ENCODE peak calls at places on chromosomes 5 and 9, in five cellular contexts. K is heart right ventricle, J is foreskin keratinocyte, Z is IMR-90, A is tibial nerve. N is an unnamed sample.

GRCh38 chr9:38482918-38483592 is 58.8 kb upstream of the IGFBPL1 start:
- DNase-seq in K (no peak), J (peak; percentile 77), Z (no peak), A (no peak), N (no peak)

GRCh38 chr9:108479989-108480652 is 375.7 kb downstream of the ACTL7B start:
- DNase-seq in K (no peak), J (no peak), Z (no peak), A (no peak), N (no peak)

GRCh38 chr5:75862872-75863271 is 145.6 kb upstream of the POC5 start:
- DNase-seq in K (no peak), J (no peak), Z (no peak), A (no peak), N (no peak)

GRCh38 chr5:151227918-151228447 is 4.1 kb upstream of the CCDC69 start:
- DNase-seq in K (no peak), J (no peak), Z (no peak), A (no peak), N (no peak)

GRCh38 chr9:79975471-79976316 is 403.9 kb downstream of the TLE4 start:
- DNase-seq in K (no peak), J (no peak), Z (no peak), A (no peak), N (peak; percentile 25)

GRCh38 chr5:152405145-152405544 is at the start of gene NMUR2:
- DNase-seq in K (no peak), J (no peak), Z (no peak), A (no peak), N (peak; percentile 21)

GRCh38 chr9:70963554-70963953 is 157.9 kb downstream of the TRPM3 start:
- DNase-seq in K (no peak), J (no peak), Z (no peak), A (no peak), N (no peak)

GRCh38 chr5:125424374-125424773 is 677.9 kb upstream of the ZNF608 start:
- DNase-seq in K (no peak), J (no peak), Z (no peak), A (no peak), N (no peak)

GRCh38 chr5:1529498-1529897 is 5.7 kb upstream of the LPCAT1 start:
- DNase-seq in K (no peak), J (no peak), Z (no peak), A (no peak), N (no peak)

GRCh38 chr9:95090871-95091573 is 226.5 kb downstream of the FANCC start:
- DNase-seq in K (no peak), J (no peak), Z (no peak), A (no peak), N (no peak)

GRCh38 chr9:135254176-135255032 is 166.9 kb downstream of the OLFM1 start:
- DNase-seq in K (no peak), J (no peak), Z (no peak), A (no peak), N (peak; percentile 16)

GRCh38 chr5:131163315-131164119 is 1.5 kb downstream of the HINT1 start:
- DNase-seq in K (no peak), J (peak; percentile 11), Z (peak; percentile 45), A (no peak), N (no peak)

GRCh38 chr5:171520300-171521170 is 101.1 kb downstream of the FGF18 start:
- DNase-seq in K (no peak), J (peak; percentile 36), Z (peak; percentile 18), A (no peak), N (no peak)

GRCh38 chr5:7597058-7597457 is 201.1 kb downstream of the ADCY2 start:
- DNase-seq in K (no peak), J (peak; percentile 4), Z (no peak), A (no peak), N (no peak)

GRCh38 chr9:129138144-129138462 is 26.9 kb downstream of the PTPA start:
- DNase-seq in K (peak; percentile 14), J (no peak), Z (no peak), A (no peak), N (no peak)
- TF ChIP-seq CTCF in K (no peak), J (no peak), Z (no peak), A (no peak), N (no peak)

GRCh38 chr5:181190711-181191525 is 14.1 kb downstream of the TRIM7 start:
- DNase-seq in K (peak; percentile 36), J (peak; percentile 42), Z (no peak), A (no peak), N (no peak)

GRCh38 chr5:181191526-181192336 is 13.3 kb downstream of the TRIM7 start:
- DNase-seq in K (peak; percentile 96), J (peak; percentile 92), Z (peak; percentile 94), A (peak; percentile 93), N (peak; percentile 94)

GRCh38 chr5:181188700-181189362 is 16.2 kb downstream of the TRIM7 start:
- DNase-seq in K (peak; percentile 81), J (peak; percentile 76), Z (peak; percentile 66), A (peak; percentile 78), N (peak; percentile 73)

GRCh38 chr5:181189363-181189961 is 15.5 kb downstream of the TRIM7 start:
- DNase-seq in K (no peak), J (peak; percentile 47), Z (peak; percentile 30), A (no peak), N (no peak)

GRCh38 chr5:181189962-181190710 is 14.9 kb downstream of the TRIM7 start:
- DNase-seq in K (no peak), J (no peak), Z (no peak), A (no peak), N (peak; percentile 65)
- TF ChIP-seq CTCF in K (no peak), J (no peak), Z (no peak), A (no peak), N (no peak)

GRCh38 chr9:33425128-33425533 is 22.3 kb downstream of the AQP3 start:
- DNase-seq in K (no peak), J (peak; percentile 49), Z (no peak), A (no peak), N (no peak)
- TF ChIP-seq CTCF in K (no peak), J (no peak), Z (no peak), A (no peak), N (no peak)

GRCh38 chr9:83920942-83921707 is at the start of gene KIF27:
- DNase-seq in K (peak; percentile 99), J (peak; percentile 86), Z (peak; percentile 96), A (peak; percentile 99), N (peak; percentile 100)

GRCh38 chr9:83919111-83919510 is 2.1 kb downstream of the KIF27 start:
- DNase-seq in K (no peak), J (no peak), Z (no peak), A (no peak), N (no peak)

DNA sequence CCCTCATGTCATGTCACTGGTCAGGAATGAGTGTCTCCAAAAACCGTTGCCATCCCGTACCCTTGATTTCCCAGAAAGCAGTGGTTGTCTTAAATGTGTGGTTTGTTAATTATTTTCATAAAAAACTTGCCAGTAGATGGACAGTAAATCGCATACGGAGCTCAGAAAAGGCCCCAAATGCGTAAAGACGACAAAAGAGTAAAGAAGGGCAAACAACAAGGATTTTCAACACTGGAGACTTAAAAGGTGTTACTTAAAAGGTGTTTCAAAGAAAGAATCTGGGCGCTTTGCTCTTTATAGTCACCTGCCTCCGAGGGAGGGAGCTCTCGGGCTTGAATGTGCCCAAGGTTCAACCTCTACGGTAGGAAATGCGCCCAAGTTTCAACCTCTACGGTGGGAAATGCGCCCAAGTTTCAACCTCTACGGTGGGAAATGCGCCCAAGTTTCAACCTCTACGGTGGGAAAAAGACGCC is 727 bp downstream of the KIF27 start:
- DNase-seq in K (peak; percentile 50), J (peak; percentile 69), Z (peak; percentile 38), A (peak; percentile 20), N (no peak)
- TF ChIP-seq CTCF in K (no peak), J (peak; percentile 64), Z (peak; percentile 37), A (no peak), N (no peak)

GRCh38 chr5:66757219-66757833 is 161.1 kb downstream of the MAST4 start:
- DNase-seq in K (peak; percentile 54), J (peak; percentile 51), Z (peak; percentile 44), A (no peak), N (no peak)
- TF ChIP-seq CTCF in K (peak; percentile 63), J (peak; percentile 84), Z (peak; percentile 38), A (no peak), N (peak; percentile 37)

N was measured in psoas muscle.